ENCODE peak calls at places on chromosome 18, in eight cellular contexts. I is mucosa of descending colon; J is PC-3; T is CD4-positive, alpha-beta T cell; B is choroid plexus epithelial cell; O is AG04450; C is CD8-positive, alpha-beta T cell; G is GM12865. H is an unnamed sample.

GRCh38 chr18:36066731-36067117 is 635 bp downstream of the RPRD1A start:
- DNase-seq in G (no peak), C (no peak), I (no peak), T (no peak), O (no peak), B (peak; percentile 12), J (no peak), H (no peak)

GRCh38 chr18:623760-624620 is 27.2 kb downstream of the CLUL1 start:
- DNase-seq in B (peak; percentile 91), O (peak; percentile 56), T (peak; percentile 46), J (peak; percentile 85), G (peak; percentile 83), I (peak; percentile 90), C (peak; percentile 31), H (peak; percentile 36)

GRCh38 chr18:42814618-42815017 is 300.9 kb downstream of the RIT2 start:
- DNase-seq in T (no peak), G (no peak), C (no peak), I (no peak), B (no peak), O (no peak), J (no peak), H (no peak)

GRCh38 chr18:40407913-40408312 is 1547.1 kb upstream of the PIK3C3 start:
- DNase-seq in T (no peak), I (no peak), B (peak; percentile 44), O (no peak), J (no peak), C (no peak), G (no peak), H (no peak)

GRCh38 chr18:58004317-58004716 is 39.7 kb upstream of the NEDD4L start:
- DNase-seq in C (no peak), I (no peak), O (peak; percentile 18), G (no peak), B (peak; percentile 79), J (peak; percentile 92), T (no peak), H (no peak)

GRCh38 chr18:23740105-23740830 is 51.0 kb downstream of the LAMA3 start:
- DNase-seq in T (no peak), J (peak; percentile 59), C (no peak), B (peak; percentile 45), O (no peak), I (peak; percentile 49), G (no peak), H (peak; percentile 30)

GRCh38 chr18:59604877-59605276 is 92.3 kb downstream of the CCBE1 start:
- DNase-seq in G (no peak), J (no peak), I (no peak), T (no peak), B (no peak), O (no peak), C (no peak), H (no peak)

GRCh38 chr18:27847412-27847811 is 329.5 kb downstream of the CDH2 start:
- DNase-seq in T (no peak), O (no peak), B (no peak), G (no peak), J (peak; percentile 89), C (no peak), I (no peak), H (no peak)

GRCh38 chr18:3246636-3247242 is 862 bp upstream of the MYL12A start:
- DNase-seq in O (no peak), I (peak; percentile 60), C (no peak), J (peak; percentile 32), B (no peak), G (peak; percentile 52), T (no peak), H (no peak)

GRCh38 chr18:56460590-56460989 is 177.8 kb downstream of the TXNL1 start:
- DNase-seq in B (no peak), J (no peak), G (no peak), I (no peak), O (no peak), C (no peak), T (no peak), H (no peak)

GRCh38 chr18:73741946-73742345 is 405.7 kb downstream of the FBXO15 start:
- DNase-seq in C (no peak), G (no peak), O (peak; percentile 16), J (peak; percentile 67), B (peak; percentile 55), T (no peak), I (no peak), H (no peak)

GRCh38 chr18:59180150-59180845 is 39.7 kb upstream of the GRP start:
- DNase-seq in C (no peak), I (no peak), O (peak; percentile 8), G (no peak), J (no peak), B (peak; percentile 19), T (no peak), H (peak; percentile 44)

GRCh38 chr18:63320690-63321265 is 1.2 kb upstream of the BCL2 start:
- DNase-seq in B (peak; percentile 49), G (peak; percentile 73), C (no peak), O (no peak), I (peak; percentile 75), T (peak; percentile 21), J (peak; percentile 40), H (no peak)

GRCh38 chr18:28725876-28726275 is 548.9 kb upstream of the CDH2 start:
- DNase-seq in J (peak; percentile 80), G (no peak), B (no peak), C (no peak), T (no peak), O (no peak), I (no peak), H (no peak)

GRCh38 chr18:28823506-28824182 is 646.7 kb upstream of the CDH2 start:
- DNase-seq in O (no peak), G (no peak), C (no peak), I (no peak), J (peak; percentile 57), B (no peak), T (no peak), H (no peak)

GRCh38 chr18:37762076-37762475 is 196.5 kb upstream of the CELF4 start:
- DNase-seq in I (no peak), J (no peak), B (no peak), C (no peak), T (no peak), O (no peak), G (no peak), H (no peak)

DNA sequence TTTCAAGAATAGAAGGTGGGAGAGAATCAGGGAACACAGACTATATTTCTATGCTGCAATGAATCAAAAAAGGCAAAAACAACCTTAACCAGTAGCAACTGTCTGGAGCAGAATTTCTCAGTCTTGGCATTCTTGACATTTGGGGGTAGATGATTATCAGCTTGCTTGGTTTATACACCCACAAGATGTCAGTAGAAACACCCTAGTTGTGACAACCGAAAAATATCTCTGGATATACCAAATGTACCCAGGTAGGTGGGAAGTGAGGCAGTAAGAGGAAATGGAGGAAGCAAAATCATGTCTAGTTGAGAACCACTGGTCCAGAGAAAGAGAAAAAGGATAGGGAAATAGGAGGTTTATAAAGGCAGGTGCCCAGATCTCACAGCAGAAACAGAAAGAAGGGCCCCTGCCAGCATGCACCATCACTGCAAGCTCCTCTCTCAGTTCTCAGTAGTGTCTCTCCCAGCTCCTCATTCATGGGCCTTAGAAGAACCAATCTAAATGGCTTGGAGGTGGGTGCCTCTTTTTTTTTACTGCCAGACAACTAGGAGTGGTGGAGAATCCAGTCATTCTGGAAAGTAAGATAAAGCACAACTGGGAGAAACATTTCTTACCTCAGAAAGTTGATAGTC is 50.4 kb downstream of the MBD2 start:
- DNase-seq in J (no peak), B (no peak), T (no peak), G (peak; percentile 50), I (no peak), C (no peak), O (no peak), H (no peak)
- TF ChIP-seq CTCF in J (no peak), B (no peak), T (no peak), G (no peak), I (no peak), C (no peak), O (no peak), H (no peak)

DNA sequence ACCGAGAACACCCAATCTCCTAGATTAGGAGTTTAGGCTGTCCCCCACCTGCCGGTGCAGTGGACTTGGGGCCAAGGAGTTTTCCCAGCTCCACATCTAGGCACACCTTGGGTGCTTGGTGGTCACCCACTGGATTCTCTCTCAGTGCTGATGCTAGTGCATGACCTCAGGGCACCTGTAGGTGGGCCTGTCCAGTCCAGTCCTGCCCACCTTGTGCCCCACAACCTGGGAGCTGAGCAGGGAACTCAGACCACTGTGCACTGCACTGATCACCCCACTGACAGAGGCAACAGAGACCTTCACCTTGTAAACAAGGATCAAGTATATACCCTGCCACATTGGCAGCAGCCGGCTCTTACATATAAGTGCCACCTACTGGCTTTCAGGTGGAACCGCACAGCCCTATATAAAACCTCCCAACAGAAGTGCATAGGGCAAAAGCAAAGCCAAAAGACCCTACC is 12.7 kb upstream of the CDH19 start:
- DNase-seq in J (peak; percentile 57), B (peak; percentile 42), O (no peak), I (peak; percentile 33), C (no peak), G (peak; percentile 10), T (no peak), H (no peak)
- TF ChIP-seq CTCF in J (peak; percentile 85), B (peak; percentile 70), O (no peak), I (peak; percentile 32), C (no peak), G (peak; percentile 12), T (no peak), H (no peak)

GRCh38 chr18:76824136-76824676 is 1.8 kb downstream of the ZNF236 start:
- DNase-seq in G (no peak), O (no peak), B (no peak), C (no peak), I (no peak), T (no peak), J (no peak), H (no peak)

GRCh38 chr18:76824754-76825153 is 2.4 kb downstream of the ZNF236 start:
- DNase-seq in B (no peak), G (no peak), C (no peak), O (no peak), J (no peak), I (no peak), T (no peak), H (no peak)

GRCh38 chr18:76823166-76823539 is 796 bp downstream of the ZNF236 start:
- DNase-seq in C (no peak), G (no peak), I (peak; percentile 31), J (no peak), B (no peak), O (no peak), T (no peak), H (no peak)

GRCh38 chr18:76822510-76823165 is at the start of gene ZNF236:
- DNase-seq in J (peak; percentile 67), T (peak; percentile 66), O (peak; percentile 47), G (peak; percentile 92), I (peak; percentile 74), B (peak; percentile 86), C (peak; percentile 43), H (peak; percentile 70)

DNA sequence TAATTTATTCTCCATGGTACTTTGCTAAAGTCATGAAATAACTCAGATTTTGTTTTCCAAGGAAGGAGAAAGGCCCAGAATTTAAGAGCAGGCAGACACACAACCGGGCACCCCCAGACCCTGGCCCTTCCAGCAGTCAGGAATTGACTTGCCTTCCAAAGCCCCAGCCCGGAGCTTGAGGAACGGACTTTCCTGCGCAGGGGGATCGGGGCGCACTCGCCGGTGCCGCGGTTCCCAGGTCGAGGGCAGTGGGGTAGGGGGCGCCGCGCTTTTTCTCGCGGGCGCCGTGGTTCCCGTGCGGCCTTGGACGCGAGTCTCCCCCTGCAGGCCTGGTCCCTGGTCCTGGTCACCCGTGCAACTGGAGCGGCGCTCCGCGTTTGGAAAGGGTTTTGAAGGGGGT is 1.2 kb downstream of the ZNF236 start:
- DNase-seq in I (peak; percentile 19), O (no peak), J (no peak), C (no peak), G (peak; percentile 60), T (no peak), B (no peak), H (no peak)
- TF ChIP-seq CTCF in I (no peak), O (peak; percentile 39), J (peak; percentile 21), C (no peak), G (peak; percentile 34), T (no peak), B (peak; percentile 39), H (peak; percentile 30)

GRCh38 chr18:12092398-12093229 is 1.0 kb upstream of the ANKRD62 start:
- DNase-seq in J (peak; percentile 84), T (no peak), B (no peak), O (no peak), G (peak; percentile 68), I (peak; percentile 76), C (no peak), H (no peak)
- TF ChIP-seq CTCF in J (peak; percentile 89), T (no peak), B (peak; percentile 41), O (no peak), G (peak; percentile 59), I (peak; percentile 28), C (no peak), H (no peak)

H was measured in AG09319.